ENCODE peak calls at places on chromosomes 6 and 20, in four cellular contexts. I is GM13977; R is fibroblast of the aortic adventitia; L is activated CD8-positive, alpha-beta T cell treated with anti-CD3 and anti-CD28 coated beads for 36 hours. F is an unnamed sample.

GRCh38 chr6:134678436-134678889 is 271.4 kb downstream of the ALDH8A1 start:
- DNase-seq in I (no peak), R (peak), L (no peak), F (no peak)

GRCh38 chr20:9185511-9185910 is 116.6 kb downstream of the PLCB4 start:
- DNase-seq in I (no peak), R (no peak), L (no peak), F (no peak)

GRCh38 chr20:46174469-46175126 is 56.5 kb downstream of the CD40 start:
- DNase-seq in I (peak), R (peak), L (peak), F (peak)

GRCh38 chr6:125944434-125944816 is 12.1 kb upstream of the HINT3 start:
- DNase-seq in I (no peak), R (peak), L (no peak), F (no peak)

GRCh38 chr6:153309666-153310065 is 178.6 kb upstream of the RGS17 start:
- DNase-seq in I (no peak), R (no peak), L (no peak), F (no peak)

GRCh38 chr20:17223553-17223952 is 3.3 kb upstream of the PCSK2 start:
- DNase-seq in I (no peak), R (no peak), L (no peak), F (no peak)

GRCh38 chr6:15431762-15432495 is 186.1 kb downstream of the JARID2 start:
- DNase-seq in I (no peak), R (peak), L (no peak), F (no peak)

GRCh38 chr6:139161817-139162284 is 27.0 kb downstream of the HECA start:
- DNase-seq in I (peak), R (no peak), L (peak), F (peak)

GRCh38 chr6:95923518-95923917 is 92.3 kb upstream of the FUT9 start:
- DNase-seq in I (peak), R (no peak), L (peak), F (peak)
- TF ChIP-seq CTCF in I (peak), R (no peak), L (no peak), F (no peak)

GRCh38 chr6:33015798-33016197 is 6.4 kb upstream of the HLA-DOA start:
- DNase-seq in I (no peak), R (no peak), L (no peak), F (no peak)
- TF ChIP-seq CTCF in I (no peak), R (no peak), L (no peak), F (no peak)

DNA sequence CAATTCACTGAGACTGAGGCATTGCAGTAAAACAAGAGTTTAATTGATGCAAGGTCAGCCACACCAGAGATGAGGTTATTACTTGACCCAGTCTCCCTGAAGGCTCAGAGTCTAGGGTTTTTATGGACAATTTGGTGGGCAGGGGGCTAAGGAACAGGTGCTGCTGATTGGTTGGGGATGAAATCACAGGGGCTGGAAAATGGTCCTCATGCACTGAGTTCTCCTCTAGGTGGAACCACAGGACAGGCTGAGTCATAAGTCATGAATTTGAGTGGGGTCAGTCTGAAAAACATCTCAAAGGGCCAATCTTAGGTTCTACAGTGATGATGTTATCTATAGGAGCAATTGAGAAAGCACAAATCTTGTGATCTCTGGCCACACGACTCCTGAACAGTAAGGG is 6.0 kb upstream of the MRS2 start:
- DNase-seq in I (no peak), R (no peak), L (no peak), F (no peak)
- TF ChIP-seq CTCF in I (peak), R (no peak), L (no peak), F (no peak)

DNA sequence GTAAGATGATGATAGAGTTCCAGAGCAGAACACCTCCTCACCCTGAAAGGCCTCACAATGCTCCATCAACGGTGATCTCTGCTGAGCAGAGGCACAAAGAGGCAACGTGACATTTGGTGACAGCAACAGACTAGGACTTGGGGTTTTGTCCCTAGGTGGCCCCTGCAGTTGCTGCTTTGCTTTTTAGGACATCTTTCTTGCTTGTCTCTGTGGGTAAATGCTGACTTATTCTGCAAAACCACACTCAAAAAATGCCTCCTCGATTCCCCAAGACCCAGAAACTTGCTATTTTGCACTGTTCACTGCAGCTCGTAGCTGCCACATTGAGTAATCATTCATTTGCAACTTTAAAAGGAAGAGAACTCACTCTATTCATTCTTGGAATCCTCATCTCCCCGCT is 209.9 kb downstream of the LY86 start:
- DNase-seq in I (peak), R (no peak), L (peak), F (peak)
- TF ChIP-seq CTCF in I (no peak), R (no peak), L (no peak), F (no peak)

GRCh38 chr20:21303061-21303871 is at the start of gene XRN2:
- DNase-seq in I (peak), R (peak), L (peak), F (peak)
- TF ChIP-seq CTCF in I (peak), R (no peak), L (no peak), F (no peak)

DNA sequence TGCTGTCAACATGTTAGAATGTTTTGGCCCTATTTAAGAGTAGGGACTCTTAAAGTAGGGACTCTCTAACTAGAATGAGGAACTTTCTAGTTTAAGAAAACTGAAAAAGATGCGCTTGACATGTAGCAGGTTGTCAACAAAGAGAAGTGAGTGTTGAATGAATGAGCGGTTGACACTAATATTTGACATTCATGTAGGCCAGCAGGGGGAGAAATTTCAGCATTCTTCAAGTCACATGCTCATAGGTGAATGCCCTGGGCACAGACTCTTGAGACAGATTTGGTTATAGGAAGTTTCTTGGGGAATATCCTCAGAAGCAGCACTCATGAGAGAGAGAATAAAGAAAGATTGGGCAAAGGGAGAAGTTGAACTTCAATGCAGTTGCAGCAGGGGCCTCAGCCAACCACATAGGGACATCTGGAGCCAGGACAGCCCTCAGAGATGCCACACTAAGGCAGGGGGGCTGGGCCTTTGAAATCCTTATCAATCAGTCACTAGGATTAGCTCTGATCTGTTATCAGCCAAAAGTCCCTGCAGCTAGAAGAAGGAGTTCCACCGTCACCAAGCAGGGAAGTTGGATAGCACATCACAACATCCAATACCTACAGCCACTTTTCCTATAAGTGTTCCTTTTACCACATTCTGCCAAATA is 145.1 kb upstream of the FKBP1C start:
- DNase-seq in I (peak), R (no peak), L (no peak), F (peak)
- TF ChIP-seq CTCF in I (peak), R (no peak), L (no peak), F (peak)

DNA sequence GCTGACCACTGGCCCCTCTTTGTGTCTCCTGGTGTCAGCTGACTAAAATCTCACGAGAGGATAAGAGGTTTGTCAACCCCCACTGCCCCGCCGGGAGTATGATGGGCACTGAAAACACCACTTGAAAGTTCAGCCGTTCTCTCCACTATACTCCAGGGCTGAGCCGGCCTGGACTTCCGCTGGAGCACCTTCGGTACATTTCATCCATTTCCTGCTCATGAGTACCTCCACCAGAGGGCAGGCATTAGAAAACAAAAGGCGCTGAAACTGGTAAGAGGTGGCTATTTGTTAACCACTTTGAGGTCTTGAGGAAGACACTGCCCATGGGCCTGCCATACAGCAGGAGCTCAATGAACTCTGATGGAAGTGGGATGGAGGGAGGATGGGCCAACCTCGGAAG is 17.9 kb upstream of the ANKRD60 start:
- DNase-seq in I (no peak), R (peak), L (no peak), F (no peak)
- TF ChIP-seq CTCF in I (no peak), R (peak), L (no peak), F (no peak)

GRCh38 chr6:39362487-39362865 is 40.0 kb upstream of the KCNK16 start:
- DNase-seq in I (no peak), R (no peak), L (no peak), F (no peak)
- TF ChIP-seq CTCF in I (peak), R (no peak), L (no peak), F (no peak)

GRCh38 chr20:36480456-36481048 is 60.8 kb upstream of the MYL9 start:
- DNase-seq in I (no peak), R (no peak), L (no peak), F (no peak)

GRCh38 chr20:36482044-36482473 is 59.3 kb upstream of the MYL9 start:
- DNase-seq in I (no peak), R (no peak), L (no peak), F (no peak)

GRCh38 chr20:36483205-36483918 is 58.0 kb upstream of the MYL9 start:
- DNase-seq in I (no peak), R (no peak), L (no peak), F (no peak)

GRCh38 chr20:36479938-36480337 is 61.4 kb upstream of the MYL9 start:
- DNase-seq in I (no peak), R (no peak), L (no peak), F (no peak)

GRCh38 chr20:36481380-36482043 is 59.8 kb upstream of the MYL9 start:
- DNase-seq in I (no peak), R (no peak), L (no peak), F (no peak)
- TF ChIP-seq CTCF in I (no peak), R (peak), L (no peak), F (no peak)